ENCODE peak calls at places on chromosome 2, in five cellular contexts. S is SJSA1, J is fibroblast of lung, X is cardiac fibroblast, T is skeletal muscle cell. V is an unnamed sample.

GRCh38 chr2:231008131-231008530 is 12.2 kb downstream of the SPATA3 start:
- DNase-seq in S (no peak), X (no peak), T (no peak), J (no peak), V (no peak)

GRCh38 chr2:82198809-82199492 is 1894.4 kb upstream of the LRRTM1 start:
- DNase-seq in J (no peak), T (no peak), S (no peak), X (no peak), V (no peak)

GRCh38 chr2:100909571-100909970 is 89.6 kb downstream of the NPAS2 start:
- DNase-seq in S (no peak), J (no peak), X (no peak), T (no peak), V (no peak)

GRCh38 chr2:218341381-218341780 is 15.3 kb upstream of the CATIP start:
- DNase-seq in S (no peak), T (no peak), X (no peak), J (no peak), V (no peak)

GRCh38 chr2:148044322-148044721 is 23.4 kb downstream of the MBD5 start:
- DNase-seq in X (no peak), J (no peak), T (no peak), S (no peak), V (no peak)

GRCh38 chr2:241490825-241491505 is 17.4 kb downstream of the STK25 start:
- DNase-seq in J (no peak), X (no peak), T (no peak), S (no peak), V (no peak)

GRCh38 chr2:120938132-120938771 is 202.6 kb downstream of the GLI2 start:
- DNase-seq in S (no peak), J (no peak), X (peak), T (no peak), V (no peak)

GRCh38 chr2:238821391-238821790 is 26.5 kb upstream of the TWIST2 start:
- DNase-seq in S (peak), X (peak), J (peak), T (peak), V (no peak)

GRCh38 chr2:148534416-148535205 is 109.9 kb upstream of the EPC2 start:
- DNase-seq in S (no peak), X (no peak), J (no peak), T (no peak), V (no peak)

GRCh38 chr2:177651833-177652232 is 259.3 kb downstream of the AGPS start:
- DNase-seq in S (no peak), T (no peak), J (no peak), X (no peak), V (no peak)

GRCh38 chr2:204108301-204108700 is 171.7 kb downstream of the ICOS start:
- DNase-seq in T (no peak), J (peak), S (peak), X (peak), V (no peak)

GRCh38 chr2:132909427-132909826 is 239.4 kb upstream of the LYPD1 start:
- DNase-seq in T (no peak), J (peak), X (peak), S (no peak), V (peak)

GRCh38 chr2:8927510-8928456 is 75.7 kb downstream of the MBOAT2 start:
- DNase-seq in X (no peak), T (no peak), S (no peak), J (no peak), V (no peak)

GRCh38 chr2:160365691-160366367 is 127.8 kb downstream of the RBMS1 start:
- DNase-seq in J (peak), S (no peak), X (peak), T (no peak), V (no peak)

GRCh38 chr2:19217203-19217602 is 141.2 kb downstream of the OSR1 start:
- DNase-seq in T (no peak), X (no peak), J (no peak), S (no peak), V (no peak)

GRCh38 chr2:43049836-43050796 is 176.3 kb downstream of the ZFP36L2 start:
- DNase-seq in T (peak), J (no peak), S (no peak), X (no peak), V (no peak)

GRCh38 chr2:128315122-128315828 is 3.4 kb downstream of the HS6ST1 start:
- DNase-seq in X (no peak), J (no peak), T (no peak), S (no peak), V (no peak)

GRCh38 chr2:230068658-230069080 is at the start of gene SLC16A14:
- DNase-seq in T (no peak), S (peak), J (peak), X (peak), V (no peak)

GRCh38 chr2:142668420-142668819 is 209.0 kb upstream of the KYNU start:
- DNase-seq in T (no peak), S (no peak), X (no peak), J (no peak), V (no peak)

GRCh38 chr2:62450716-62451191 is 55.2 kb downstream of the TMEM17 start:
- DNase-seq in T (no peak), J (no peak), S (no peak), X (no peak), V (no peak)

GRCh38 chr2:182186132-182186735 is 200.6 kb downstream of the PPP1R1C start:
- DNase-seq in X (peak), T (no peak), J (peak), S (peak), V (no peak)

GRCh38 chr2:47072728-47073191 is 82.3 kb downstream of the STPG4 start:
- DNase-seq in S (no peak), T (no peak), X (no peak), J (no peak), V (no peak)

GRCh38 chr2:47072018-47072691 is 83.0 kb downstream of the STPG4 start:
- DNase-seq in S (peak), X (peak), T (peak), J (peak), V (peak)

GRCh38 chr2:47070155-47070919 is 84.8 kb downstream of the STPG4 start:
- DNase-seq in X (no peak), J (peak), S (peak), T (no peak), V (no peak)

GRCh38 chr2:47069628-47070154 is 85.4 kb downstream of the STPG4 start:
- DNase-seq in J (peak), T (no peak), S (peak), X (no peak), V (peak)

GRCh38 chr2:47070920-47071824 is 83.9 kb downstream of the STPG4 start:
- DNase-seq in X (peak), J (peak), S (peak), T (peak), V (peak)
- H3K4me3 ChIP-seq in X (no peak), J (no peak), S (no peak), T (no peak), V (no peak)

DNA sequence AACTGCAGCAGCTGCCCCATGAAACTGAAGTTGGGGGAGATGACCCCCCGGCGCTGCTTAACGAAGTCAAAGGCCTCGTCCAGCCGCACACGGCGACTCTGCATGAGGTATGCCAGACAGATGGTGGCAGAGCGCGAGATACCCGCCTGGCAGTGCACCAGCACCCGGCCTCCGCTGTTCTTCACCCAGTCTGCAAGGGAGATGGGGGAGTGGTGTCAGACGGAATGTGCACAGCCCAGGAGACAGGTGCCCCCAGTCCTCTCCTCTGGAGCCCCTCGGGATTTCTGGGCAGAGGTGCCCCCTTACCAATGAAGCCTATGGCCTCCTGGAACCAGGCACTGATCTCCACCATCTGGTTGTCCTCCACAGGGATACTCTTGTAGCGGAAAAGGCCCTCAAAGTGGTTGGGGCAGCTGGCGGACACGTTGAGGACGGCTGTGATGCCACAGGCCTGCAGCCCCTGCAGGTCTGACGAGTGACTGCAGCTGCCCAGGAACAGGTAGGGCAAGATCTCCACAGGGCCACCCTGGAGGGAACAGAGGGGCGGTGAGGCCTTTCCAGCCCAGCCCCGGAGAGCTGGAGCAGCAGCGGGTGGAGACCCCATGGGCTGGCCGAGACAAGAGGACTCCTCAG is 1.3 kb downstream of the DUSP2 start:
- DNase-seq in S (no peak), X (no peak), T (no peak), J (no peak), V (no peak)
- H3K4me3 ChIP-seq in S (no peak), X (no peak), T (peak), J (no peak), V (peak)

DNA sequence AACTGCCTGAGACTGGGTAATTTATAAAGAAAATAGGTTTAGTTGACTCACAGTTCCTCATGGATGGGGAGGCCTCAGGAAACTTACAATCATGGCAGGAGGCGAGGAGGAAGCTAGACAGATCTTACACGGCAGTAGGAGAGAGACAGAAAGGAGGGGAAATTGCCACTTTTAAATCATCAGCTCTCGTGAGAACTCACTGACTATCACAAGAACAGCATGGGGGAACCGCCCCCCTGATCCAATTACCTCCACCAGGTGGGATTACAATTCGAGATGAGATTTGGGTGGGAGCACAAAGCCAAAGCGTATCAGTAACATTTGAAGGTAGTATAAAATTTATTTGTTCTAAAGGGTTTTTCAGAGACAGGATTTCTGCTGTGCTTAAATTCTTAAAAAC is 5.4 kb downstream of the GALM start:
- DNase-seq in J (no peak), S (no peak), T (no peak), X (no peak), V (no peak)
- H3K4me3 ChIP-seq in J (no peak), S (no peak), T (no peak), X (no peak), V (no peak)

GRCh38 chr2:96413067-96413722 is 77.6 kb downstream of the NCAPH start:
- DNase-seq in X (peak), T (no peak), S (peak), J (peak), V (no peak)
- H3K4me3 ChIP-seq in X (peak), T (peak), S (peak), J (peak), V (peak)

DNA sequence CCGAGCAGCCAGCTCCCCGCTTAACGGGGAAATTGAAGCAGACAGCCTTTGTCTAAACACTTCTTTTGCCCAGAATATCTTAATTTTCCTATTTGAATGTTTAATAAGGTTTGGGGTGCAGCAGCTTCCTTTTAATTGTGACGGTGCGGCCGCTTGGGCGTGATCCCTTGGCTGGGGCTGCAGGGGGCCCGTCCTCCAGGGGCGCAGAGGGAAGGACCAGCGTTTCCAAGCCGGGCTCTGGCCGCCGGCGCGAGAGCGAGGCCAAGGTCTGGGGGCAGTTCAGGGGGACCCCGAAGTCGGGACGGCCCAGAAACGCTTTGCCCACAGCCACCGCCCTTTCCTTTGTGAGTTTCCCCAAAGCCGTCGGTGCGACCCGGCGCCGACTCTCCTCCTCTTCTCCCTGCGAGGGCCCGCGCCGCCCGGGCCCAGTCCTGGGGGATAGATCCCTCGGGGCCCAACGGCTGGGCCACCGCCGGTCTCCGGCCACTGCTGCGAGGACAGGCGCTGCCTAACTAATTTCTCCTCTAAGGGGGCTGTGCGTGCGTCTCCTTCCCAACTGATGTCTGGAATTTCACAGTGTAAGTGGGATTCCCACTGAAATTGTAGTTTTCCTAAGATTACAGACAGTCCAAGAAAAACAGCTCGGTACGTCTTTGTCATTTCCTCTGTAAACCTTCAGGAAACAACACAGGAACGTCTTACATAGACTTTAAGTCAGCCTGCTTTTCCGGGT is 139.7 kb upstream of the SIX3 start:
- DNase-seq in J (peak), X (peak), T (no peak), S (no peak), V (no peak)
- H3K4me3 ChIP-seq in J (no peak), X (no peak), T (no peak), S (no peak), V (no peak)

V was measured in AG09309.